ENCODE peak calls at places on chromosome 3, in eight cellular contexts. One of them, this sample, is unnamed.

GRCh38 chr3:50204804-50205718 is at the start of gene SLC38A3:
- DNase-seq in Peyer's patch: no peak
- DNase-seq in A549: no peak
- DNase-seq in right lobe of liver: peak; percentile 77
- DNase-seq in tibial nerve: no peak
- DNase-seq in IMR-90: no peak
- DNase-seq in uterus: no peak
- DNase-seq in heart left ventricle: peak; percentile 34
- DNase-seq in this sample: no peak

GRCh38 chr3:182729903-182730674 is 63.2 kb upstream of the ATP11B start:
- DNase-seq in Peyer's patch: no peak
- DNase-seq in A549: no peak
- DNase-seq in right lobe of liver: no peak
- DNase-seq in tibial nerve: no peak
- DNase-seq in IMR-90: no peak
- DNase-seq in uterus: no peak
- DNase-seq in heart left ventricle: no peak
- DNase-seq in this sample: no peak

GRCh38 chr3:137294839-137295238 is 337.1 kb downstream of the IL20RB start:
- DNase-seq in Peyer's patch: no peak
- DNase-seq in A549: no peak
- DNase-seq in right lobe of liver: no peak
- DNase-seq in tibial nerve: no peak
- DNase-seq in IMR-90: no peak
- DNase-seq in uterus: no peak
- DNase-seq in heart left ventricle: no peak
- DNase-seq in this sample: no peak

GRCh38 chr3:143121240-143122088 is 1.9 kb downstream of the CHST2 start:
- DNase-seq in Peyer's patch: peak; percentile 84
- DNase-seq in A549: peak; percentile 50
- DNase-seq in right lobe of liver: peak; percentile 58
- DNase-seq in tibial nerve: no peak
- DNase-seq in IMR-90: peak; percentile 55
- DNase-seq in uterus: peak; percentile 25
- DNase-seq in heart left ventricle: peak; percentile 57
- DNase-seq in this sample: peak; percentile 86

GRCh38 chr3:197801801-197802504 is 10.9 kb downstream of the LRCH3 start:
- DNase-seq in Peyer's patch: peak; percentile 49
- DNase-seq in A549: peak; percentile 31
- DNase-seq in right lobe of liver: no peak
- DNase-seq in tibial nerve: peak; percentile 27
- DNase-seq in IMR-90: peak; percentile 51
- DNase-seq in uterus: no peak
- DNase-seq in heart left ventricle: no peak
- DNase-seq in this sample: no peak

GRCh38 chr3:150763841-150764483 is 993 bp upstream of the SIAH2 start:
- DNase-seq in Peyer's patch: peak; percentile 89
- DNase-seq in A549: peak; percentile 74
- DNase-seq in right lobe of liver: peak; percentile 85
- DNase-seq in tibial nerve: peak; percentile 50
- DNase-seq in IMR-90: peak; percentile 54
- DNase-seq in uterus: peak; percentile 68
- DNase-seq in heart left ventricle: peak; percentile 68
- DNase-seq in this sample: peak; percentile 92

GRCh38 chr3:137075020-137075419 is 117.2 kb downstream of the IL20RB start:
- DNase-seq in Peyer's patch: no peak
- DNase-seq in A549: no peak
- DNase-seq in right lobe of liver: no peak
- DNase-seq in tibial nerve: no peak
- DNase-seq in IMR-90: no peak
- DNase-seq in uterus: no peak
- DNase-seq in heart left ventricle: no peak
- DNase-seq in this sample: peak; percentile 22

GRCh38 chr3:150152567-150152966 is 181.9 kb upstream of the PFN2 start:
- DNase-seq in Peyer's patch: no peak
- DNase-seq in A549: no peak
- DNase-seq in right lobe of liver: no peak
- DNase-seq in tibial nerve: no peak
- DNase-seq in IMR-90: no peak
- DNase-seq in uterus: no peak
- DNase-seq in heart left ventricle: no peak
- DNase-seq in this sample: no peak

GRCh38 chr3:50582083-50582482 is 12.8 kb downstream of the HEMK1 start:
- DNase-seq in Peyer's patch: no peak
- DNase-seq in A549: no peak
- DNase-seq in right lobe of liver: peak; percentile 79
- DNase-seq in tibial nerve: no peak
- DNase-seq in IMR-90: no peak
- DNase-seq in uterus: no peak
- DNase-seq in heart left ventricle: no peak
- DNase-seq in this sample: no peak

GRCh38 chr3:45646051-45646585 is 43.1 kb upstream of the SACM1L start:
- DNase-seq in Peyer's patch: peak; percentile 61
- DNase-seq in A549: no peak
- DNase-seq in right lobe of liver: peak; percentile 68
- DNase-seq in tibial nerve: peak; percentile 64
- DNase-seq in IMR-90: no peak
- DNase-seq in uterus: no peak
- DNase-seq in heart left ventricle: peak; percentile 31
- DNase-seq in this sample: peak; percentile 44

GRCh38 chr3:143360244-143360643 is 240.7 kb downstream of the CHST2 start:
- DNase-seq in Peyer's patch: no peak
- DNase-seq in A549: no peak
- DNase-seq in right lobe of liver: no peak
- DNase-seq in tibial nerve: no peak
- DNase-seq in IMR-90: no peak
- DNase-seq in uterus: no peak
- DNase-seq in heart left ventricle: no peak
- DNase-seq in this sample: no peak

GRCh38 chr3:37752661-37753055 is 109.0 kb upstream of the CTDSPL start:
- DNase-seq in Peyer's patch: no peak
- DNase-seq in A549: no peak
- DNase-seq in right lobe of liver: no peak
- DNase-seq in tibial nerve: no peak
- DNase-seq in IMR-90: no peak
- DNase-seq in uterus: no peak
- DNase-seq in heart left ventricle: no peak
- DNase-seq in this sample: no peak

GRCh38 chr3:147554332-147554731 is 145.2 kb downstream of the ZIC1 start:
- DNase-seq in Peyer's patch: no peak
- DNase-seq in A549: no peak
- DNase-seq in right lobe of liver: no peak
- DNase-seq in tibial nerve: no peak
- DNase-seq in IMR-90: no peak
- DNase-seq in uterus: no peak
- DNase-seq in heart left ventricle: no peak
- DNase-seq in this sample: no peak

GRCh38 chr3:135084404-135084803 is 289.3 kb downstream of the EPHB1 start:
- DNase-seq in Peyer's patch: no peak
- DNase-seq in A549: no peak
- DNase-seq in right lobe of liver: no peak
- DNase-seq in tibial nerve: no peak
- DNase-seq in IMR-90: no peak
- DNase-seq in uterus: no peak
- DNase-seq in heart left ventricle: no peak
- DNase-seq in this sample: no peak

DNA sequence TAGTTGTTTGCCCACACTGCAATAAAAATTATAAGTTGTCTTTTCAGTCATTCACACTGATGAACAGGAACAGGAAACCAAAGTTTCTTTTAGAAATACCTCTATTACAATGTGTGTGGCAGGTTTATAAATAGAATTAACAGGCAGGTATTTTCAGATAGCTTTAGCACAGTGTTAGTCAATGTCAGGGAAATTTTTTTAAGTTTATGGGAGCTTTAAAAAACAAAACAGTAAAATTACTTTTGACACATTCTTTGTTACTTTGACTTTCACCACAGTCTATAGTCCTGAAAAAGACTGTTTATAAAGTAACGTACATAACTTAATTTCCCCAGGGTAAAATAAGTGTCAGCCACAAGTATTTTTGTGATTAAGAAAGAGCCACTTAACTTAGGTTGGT is 38.1 kb downstream of the SERPINI1 start:
- DNase-seq in Peyer's patch: no peak
- DNase-seq in A549: no peak
- DNase-seq in right lobe of liver: no peak
- DNase-seq in tibial nerve: no peak
- DNase-seq in IMR-90: no peak
- DNase-seq in uterus: no peak
- DNase-seq in heart left ventricle: no peak
- DNase-seq in this sample: no peak
- H3K4me3 ChIP-seq in Peyer's patch: no peak overlapping the region
- H3K4me3 ChIP-seq in A549: no peak overlapping the region
- H3K4me3 ChIP-seq in right lobe of liver: no peak overlapping the region
- H3K4me3 ChIP-seq in tibial nerve: no peak overlapping the region
- H3K4me3 ChIP-seq in IMR-90: no peak overlapping the region
- H3K4me3 ChIP-seq in uterus: no peak overlapping the region
- H3K4me3 ChIP-seq in heart left ventricle: no peak overlapping the region
- H3K4me3 ChIP-seq in this sample: no peak overlapping the region

GRCh38 chr3:16066975-16067374 is 107.5 kb upstream of the GALNT15 start:
- DNase-seq in Peyer's patch: no peak
- DNase-seq in A549: peak; percentile 46
- DNase-seq in right lobe of liver: no peak
- DNase-seq in tibial nerve: no peak
- DNase-seq in IMR-90: peak; percentile 97
- DNase-seq in uterus: no peak
- DNase-seq in heart left ventricle: no peak
- DNase-seq in this sample: no peak

GRCh38 chr3:16069149-16069922 is 105.1 kb upstream of the GALNT15 start:
- DNase-seq in Peyer's patch: no peak
- DNase-seq in A549: peak; percentile 93
- DNase-seq in right lobe of liver: no peak
- DNase-seq in tibial nerve: no peak
- DNase-seq in IMR-90: peak; percentile 97
- DNase-seq in uterus: no peak
- DNase-seq in heart left ventricle: no peak
- DNase-seq in this sample: no peak

GRCh38 chr3:16070707-16071106 is 103.8 kb upstream of the GALNT15 start:
- DNase-seq in Peyer's patch: no peak
- DNase-seq in A549: no peak
- DNase-seq in right lobe of liver: no peak
- DNase-seq in tibial nerve: no peak
- DNase-seq in IMR-90: no peak
- DNase-seq in uterus: no peak
- DNase-seq in heart left ventricle: no peak
- DNase-seq in this sample: no peak

GRCh38 chr3:16066545-16066944 is 107.9 kb upstream of the GALNT15 start:
- DNase-seq in Peyer's patch: no peak
- DNase-seq in A549: no peak
- DNase-seq in right lobe of liver: no peak
- DNase-seq in tibial nerve: no peak
- DNase-seq in IMR-90: no peak
- DNase-seq in uterus: no peak
- DNase-seq in heart left ventricle: no peak
- DNase-seq in this sample: no peak

GRCh38 chr3:16067837-16068471 is 106.5 kb upstream of the GALNT15 start:
- DNase-seq in Peyer's patch: no peak
- DNase-seq in A549: peak; percentile 48
- DNase-seq in right lobe of liver: no peak
- DNase-seq in tibial nerve: no peak
- DNase-seq in IMR-90: peak; percentile 48
- DNase-seq in uterus: no peak
- DNase-seq in heart left ventricle: no peak
- DNase-seq in this sample: no peak
- TF ChIP-seq POLR2A in Peyer's patch: no peak
- TF ChIP-seq POLR2A in A549: no peak
- TF ChIP-seq POLR2A in right lobe of liver: no peak
- TF ChIP-seq POLR2A in tibial nerve: no peak
- TF ChIP-seq POLR2A in IMR-90: peak; percentile 21
- TF ChIP-seq POLR2A in uterus: no peak
- TF ChIP-seq POLR2A in heart left ventricle: no peak
- TF ChIP-seq POLR2A in this sample: no peak

GRCh38 chr3:115658337-115659181 is 35.2 kb downstream of the GAP43 start:
- DNase-seq in Peyer's patch: peak; percentile 86
- DNase-seq in A549: peak; percentile 58
- DNase-seq in right lobe of liver: peak; percentile 65
- DNase-seq in tibial nerve: peak; percentile 70
- DNase-seq in IMR-90: peak; percentile 82
- DNase-seq in uterus: peak; percentile 84
- DNase-seq in heart left ventricle: peak; percentile 86
- DNase-seq in this sample: peak; percentile 66

GRCh38 chr3:115659861-115660260 is 36.6 kb downstream of the GAP43 start:
- DNase-seq in Peyer's patch: no peak
- DNase-seq in A549: no peak
- DNase-seq in right lobe of liver: no peak
- DNase-seq in tibial nerve: no peak
- DNase-seq in IMR-90: peak; percentile 64
- DNase-seq in uterus: no peak
- DNase-seq in heart left ventricle: no peak
- DNase-seq in this sample: no peak

GRCh38 chr3:115660646-115661442 is 37.5 kb downstream of the GAP43 start:
- DNase-seq in Peyer's patch: no peak
- DNase-seq in A549: no peak
- DNase-seq in right lobe of liver: peak; percentile 27
- DNase-seq in tibial nerve: no peak
- DNase-seq in IMR-90: no peak
- DNase-seq in uterus: no peak
- DNase-seq in heart left ventricle: peak; percentile 20
- DNase-seq in this sample: no peak

GRCh38 chr3:115658032-115658336 is 34.7 kb downstream of the GAP43 start:
- DNase-seq in Peyer's patch: no peak
- DNase-seq in A549: no peak
- DNase-seq in right lobe of liver: no peak
- DNase-seq in tibial nerve: no peak
- DNase-seq in IMR-90: no peak
- DNase-seq in uterus: no peak
- DNase-seq in heart left ventricle: no peak
- DNase-seq in this sample: no peak

DNA sequence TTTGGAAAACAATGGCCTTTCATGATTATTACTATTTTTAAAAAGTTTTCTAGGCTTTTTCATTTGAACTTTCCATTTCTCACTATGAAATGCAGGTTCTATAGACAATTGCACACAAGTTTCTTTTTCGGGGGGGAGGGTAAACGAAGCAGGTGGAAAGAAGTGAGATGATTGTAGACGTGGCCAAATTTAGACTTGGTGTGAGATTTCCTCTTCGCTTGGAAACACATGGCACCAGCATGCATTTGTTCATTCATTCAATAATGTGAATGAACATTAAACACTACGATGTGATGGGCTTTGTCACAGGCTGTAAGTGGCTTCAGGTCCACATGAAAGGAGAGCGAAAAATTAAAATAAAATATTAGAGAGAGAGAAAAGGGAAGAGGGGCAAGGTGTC is 35.9 kb downstream of the GAP43 start:
- DNase-seq in Peyer's patch: no peak
- DNase-seq in A549: no peak
- DNase-seq in right lobe of liver: no peak
- DNase-seq in tibial nerve: no peak
- DNase-seq in IMR-90: no peak
- DNase-seq in uterus: no peak
- DNase-seq in heart left ventricle: no peak
- DNase-seq in this sample: no peak
- H3K4me3 ChIP-seq in Peyer's patch: peak overlapping the region; percentile 80
- H3K4me3 ChIP-seq in A549: no peak overlapping the region
- H3K4me3 ChIP-seq in right lobe of liver: peak overlapping the region; percentile 94
- H3K4me3 ChIP-seq in tibial nerve: peak overlapping the region; percentile 87
- H3K4me3 ChIP-seq in IMR-90: no peak overlapping the region
- H3K4me3 ChIP-seq in uterus: peak overlapping the region; percentile 80
- H3K4me3 ChIP-seq in heart left ventricle: peak overlapping the region; percentile 93
- H3K4me3 ChIP-seq in this sample: no peak overlapping the region

GRCh38 chr3:131502530-131503327 is at the start of gene MRPL3:
- DNase-seq in Peyer's patch: peak; percentile 94
- DNase-seq in A549: peak; percentile 87
- DNase-seq in right lobe of liver: peak; percentile 89
- DNase-seq in tibial nerve: peak; percentile 68
- DNase-seq in IMR-90: peak; percentile 87
- DNase-seq in uterus: peak; percentile 74
- DNase-seq in heart left ventricle: peak; percentile 81
- DNase-seq in this sample: peak; percentile 75
- TF ChIP-seq POLR2A in Peyer's patch: peak; percentile 39
- TF ChIP-seq POLR2A in A549: peak; percentile 53
- TF ChIP-seq POLR2A in right lobe of liver: peak; percentile 54
- TF ChIP-seq POLR2A in tibial nerve: peak; percentile 37
- TF ChIP-seq POLR2A in IMR-90: peak; percentile 75
- TF ChIP-seq POLR2A in uterus: peak; percentile 33
- TF ChIP-seq POLR2A in heart left ventricle: no peak
- TF ChIP-seq POLR2A in this sample: no peak